ENCODE peak calls at places on chromosomes 11 and 22, in ten cellular contexts. N is tibial nerve; U is cardiac muscle cell; O is heart left ventricle; A is neuronal stem cell; J is ovary; D is fibroblast of lung; K is CD4-positive, alpha-beta memory T cell; M is mucosa of descending colon; G is IMR-90. V is an unnamed sample. For H3K9me3, the result is how much of the 10 kb centered on the place peaks cover.

GRCh38 chr11:121652982-121653381 is 200.2 kb upstream of the SORL1-AS1 start:
- DNase-seq in N (peak), U (peak), O (no peak), A (no peak), J (no peak), D (peak), K (no peak), M (no peak), G (no peak), V (no peak)

GRCh38 chr11:10658621-10659338 is 34.8 kb downstream of the IRAG1 start:
- DNase-seq in N (no peak), U (no peak), O (no peak), A (no peak), J (no peak), D (peak), K (no peak), M (no peak), G (no peak), V (no peak)

GRCh38 chr22:43289976-43290663 is 53.1 kb downstream of the SCUBE1 start:
- DNase-seq in N (peak), U (no peak), O (peak), A (no peak), J (peak), D (peak), K (no peak), M (no peak), G (peak), V (no peak)

GRCh38 chr11:120759046-120759445 is 247.5 kb downstream of the GRIK4 start:
- DNase-seq in N (no peak), U (no peak), O (no peak), A (no peak), J (no peak), D (no peak), K (no peak), M (no peak), G (no peak), V (no peak)

GRCh38 chr11:88206746-88207145 is 31.5 kb upstream of the RAB38 start:
- DNase-seq in N (no peak), U (no peak), O (no peak), A (no peak), J (no peak), D (peak), K (no peak), M (no peak), G (no peak), V (no peak)

GRCh38 chr11:9820260-9820659 is 156.4 kb downstream of the SWAP70 start:
- DNase-seq in N (peak), U (peak), O (peak), A (no peak), J (no peak), D (no peak), K (no peak), M (no peak), G (no peak), V (no peak)

GRCh38 chr11:65695459-65696241 is 16.4 kb upstream of the KAT5 start:
- DNase-seq in N (no peak), U (no peak), O (peak), A (no peak), J (no peak), D (no peak), K (no peak), M (peak), G (no peak), V (peak)

GRCh38 chr22:33894515-33894914 is 25.8 kb downstream of the LARGE1 start:
- DNase-seq in N (no peak), U (no peak), O (no peak), A (no peak), J (no peak), D (no peak), K (no peak), M (no peak), G (no peak), V (no peak)

GRCh38 chr11:67998150-67999045 is 5.5 kb downstream of the UNC93B1 start:
- DNase-seq in N (no peak), U (no peak), O (no peak), A (no peak), J (peak), D (no peak), K (no peak), M (no peak), G (no peak), V (no peak)

GRCh38 chr11:12724301-12725046 is 50.3 kb downstream of the TEAD1 start:
- DNase-seq in N (peak), U (no peak), O (peak), A (no peak), J (peak), D (peak), K (no peak), M (peak), G (peak), V (peak)

GRCh38 chr11:12725047-12725862 is 51.0 kb downstream of the TEAD1 start:
- DNase-seq in N (no peak), U (no peak), O (no peak), A (no peak), J (no peak), D (peak), K (no peak), M (no peak), G (no peak), V (no peak)

GRCh38 chr11:12728417-12728816 is 54.2 kb downstream of the TEAD1 start:
- DNase-seq in N (no peak), U (no peak), O (no peak), A (no peak), J (no peak), D (no peak), K (no peak), M (no peak), G (peak), V (no peak)

GRCh38 chr11:12727556-12728070 is 53.4 kb downstream of the TEAD1 start:
- DNase-seq in N (no peak), U (no peak), O (no peak), A (no peak), J (no peak), D (peak), K (no peak), M (no peak), G (peak), V (no peak)

DNA sequence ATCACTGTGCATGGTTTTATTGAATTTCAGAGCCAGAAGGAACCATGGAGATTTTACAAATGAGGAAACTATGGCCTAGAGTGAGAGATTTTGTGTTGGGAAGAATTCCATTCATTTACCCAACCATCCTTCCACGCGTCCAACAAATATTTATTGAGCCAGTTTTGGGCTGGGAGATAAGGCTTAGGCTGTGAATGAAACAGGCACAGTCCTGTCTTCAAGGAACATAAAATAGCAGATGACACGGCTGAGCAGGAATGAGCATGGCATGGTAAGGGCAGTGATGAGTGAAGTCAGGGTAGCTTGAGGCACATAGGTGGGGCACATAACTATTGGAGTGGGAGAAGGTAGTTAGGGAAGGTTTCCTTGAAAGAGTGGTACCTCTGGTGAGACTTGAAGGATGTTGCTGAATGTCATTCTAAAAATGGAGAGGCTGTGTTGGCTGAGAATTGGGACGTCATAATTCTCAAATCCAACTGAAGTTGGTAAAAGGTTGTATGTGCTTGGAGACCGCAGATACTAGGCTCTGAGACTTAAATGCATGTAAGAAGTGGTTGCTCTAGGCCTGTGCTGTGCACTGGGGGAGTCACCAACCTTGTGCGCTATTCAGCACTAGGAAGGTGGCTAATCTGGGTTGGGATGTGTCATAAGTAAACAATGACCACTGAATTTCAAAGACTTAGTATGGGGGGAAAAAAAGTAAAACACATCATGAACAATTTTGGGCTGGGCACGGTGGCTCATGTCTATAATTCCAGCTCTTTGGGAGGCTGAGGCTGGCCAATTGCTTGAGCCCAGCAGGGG is 51.8 kb downstream of the TEAD1 start:
- DNase-seq in N (no peak), U (no peak), O (no peak), A (no peak), J (no peak), D (peak), K (no peak), M (no peak), G (peak), V (no peak)
- H3K4me3 ChIP-seq in N (no peak), U (no peak), O (no peak), A (no peak), J (no peak), D (no peak), K (no peak), M (no peak), G (no peak), V (no peak)

GRCh38 chr11:97890466-97890865 is 1130.3 kb upstream of the CNTN5 start:
- DNase-seq in N (no peak), U (no peak), O (no peak), A (no peak), J (no peak), D (no peak), K (no peak), M (no peak), G (no peak), V (no peak)
- H3K9me3 ChIP-seq in N (under half), U (under half), O (under half), A (under half), J (under half), D (under half), K (under half), M (under half), G (under half), V (under half)

DNA sequence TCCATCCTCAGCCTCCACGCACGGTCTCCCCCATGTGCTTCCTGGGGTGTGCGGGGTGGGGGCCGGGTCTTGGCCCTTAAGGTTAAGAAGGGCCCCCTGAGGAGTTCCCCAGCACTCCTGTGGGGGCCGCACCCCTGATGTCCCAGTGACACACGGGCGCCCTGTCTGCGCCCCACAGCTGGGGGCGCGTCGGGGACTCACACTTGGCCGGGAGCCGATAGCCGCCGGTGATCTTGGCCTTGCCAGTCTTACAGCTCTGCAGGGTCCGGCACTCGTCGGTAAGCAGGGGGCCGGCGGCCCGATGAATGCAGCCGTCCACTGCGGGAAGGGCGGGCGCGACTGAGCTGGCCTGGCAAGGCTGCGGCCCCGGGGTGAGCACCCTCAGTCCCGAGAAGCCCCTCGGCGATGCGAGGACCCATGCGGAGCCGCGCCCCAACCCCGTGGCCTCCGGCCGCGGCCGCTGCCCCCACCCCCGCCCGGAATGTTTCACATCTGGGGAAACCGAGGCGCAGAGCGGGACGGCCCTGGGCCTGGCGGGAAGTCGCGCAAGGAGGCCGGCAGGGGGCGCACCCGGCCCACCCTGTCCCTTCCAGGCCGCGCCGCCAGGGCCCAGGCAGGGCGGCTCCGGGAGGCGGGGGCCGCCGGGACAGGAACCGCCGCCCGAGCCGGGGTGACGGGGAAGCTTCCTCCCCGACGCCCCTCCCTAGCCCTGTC is 13.9 kb downstream of the OTUB1 start:
- DNase-seq in N (peak), U (peak), O (peak), A (peak), J (peak), D (peak), K (peak), M (peak), G (peak), V (peak)
- H3K4me3 ChIP-seq in N (peak), U (peak), O (peak), A (peak), J (peak), D (no peak), K (peak), M (no peak), G (no peak), V (peak)

GRCh38 chr11:95469268-95469667 is 238.3 kb upstream of the SESN3 start:
- DNase-seq in N (no peak), U (no peak), O (no peak), A (no peak), J (no peak), D (no peak), K (no peak), M (no peak), G (no peak), V (no peak)
- H3K9me3 ChIP-seq in N (under half), U (under half), O (under half), A (under half), J (under half), D (under half), K (under half), M (under half), G (under half), V (under half)

DNA sequence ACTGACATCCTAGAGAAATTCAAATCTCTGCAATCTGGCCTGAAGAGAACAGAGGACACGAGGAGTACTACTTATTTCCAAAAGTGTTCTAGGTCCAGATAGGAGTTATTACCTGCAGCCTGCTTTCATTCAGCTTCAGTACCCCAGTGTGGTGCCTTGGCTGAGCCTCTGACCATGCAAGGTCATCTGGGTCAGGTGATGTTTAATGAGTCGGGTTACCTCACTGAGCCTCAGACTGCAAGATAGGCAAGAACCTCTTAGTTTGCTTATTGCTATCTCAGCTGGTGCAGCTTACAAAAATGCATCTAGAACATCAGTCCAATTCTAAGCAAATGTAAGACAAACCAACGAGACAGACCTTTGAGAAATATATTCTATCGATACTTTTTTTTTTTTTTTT is 9.5 kb upstream of the NF2 start:
- DNase-seq in N (no peak), U (peak), O (no peak), A (no peak), J (no peak), D (no peak), K (no peak), M (no peak), G (no peak), V (no peak)
- H3K4me3 ChIP-seq in N (no peak), U (no peak), O (no peak), A (no peak), J (no peak), D (no peak), K (no peak), M (no peak), G (no peak), V (no peak)

GRCh38 chr22:48647051-48647450 is 1180.6 kb downstream of the BRD1 start:
- DNase-seq in N (no peak), U (no peak), O (no peak), A (no peak), J (no peak), D (no peak), K (no peak), M (no peak), G (no peak), V (no peak)
- H3K9me3 ChIP-seq in N (under half), U (under half), O (under half), A (under half), J (under half), D (under half), K (under half), M (under half), G (half or more), V (under half)

V was measured in breast epithelium.